ENCODE peak calls at places on chromosomes 4 and X, in four cellular contexts. O is transverse colon, P is GM23248, X is pancreas. A is an unnamed sample.

GRCh38 chr4:22686156-22686555 is 6.6 kb upstream of the GBA3 start:
- DNase-seq in O (no peak), P (peak; percentile 4), X (no peak), A (no peak)

GRCh38 chr4:58760737-58761136 is 1650.6 kb upstream of the IGFBP7 start:
- DNase-seq in O (no peak), P (no peak), X (no peak), A (no peak)

GRCh38 chr4:92270908-92271307 is 32.9 kb upstream of the GRID2 start:
- DNase-seq in O (no peak), P (peak; percentile 0), X (no peak), A (no peak)

GRCh38 chr4:98996056-98996941 is 778 bp downstream of the METAP1 start:
- DNase-seq in O (peak; percentile 24), P (peak; percentile 73), X (no peak), A (peak; percentile 39)

GRCh38 chr4:30770049-30770549 is 49.9 kb downstream of the PCDH7 start:
- DNase-seq in O (no peak), P (no peak), X (no peak), A (no peak)

GRCh38 chr4:15563871-15564270 is 91.3 kb downstream of the FBXL5 start:
- DNase-seq in O (no peak), P (peak; percentile 8), X (no peak), A (no peak)

GRCh38 chrX:136162827-136163427 is 15.6 kb downstream of the FHL1 start:
- DNase-seq in O (peak; percentile 66), P (peak; percentile 73), X (peak; percentile 64), A (no peak)

GRCh38 chr4:124420166-124420695 is 292.3 kb downstream of the ANKRD50 start:
- DNase-seq in O (no peak), P (no peak), X (no peak), A (no peak)

GRCh38 chr4:95510877-95511276 is 37.9 kb downstream of the UNC5C start:
- DNase-seq in O (no peak), P (no peak), X (no peak), A (no peak)

GRCh38 chr4:120052840-120053239 is 13.8 kb downstream of the MAD2L1 start:
- DNase-seq in O (no peak), P (peak; percentile 98), X (no peak), A (peak; percentile 49)

GRCh38 chrX:132737743-132738142 is 220.7 kb downstream of the HS6ST2 start:
- DNase-seq in O (no peak), P (no peak), X (no peak), A (no peak)

GRCh38 chr4:29423836-29424721 is 1296.1 kb upstream of the PCDH7 start:
- DNase-seq in O (no peak), P (peak; percentile 72), X (no peak), A (no peak)

GRCh38 chrX:19920945-19921344 is 33.5 kb upstream of the SH3KBP1 start:
- DNase-seq in O (no peak), P (no peak), X (no peak), A (no peak)

GRCh38 chrX:25023908-25024307 is 8.1 kb upstream of the ARX start:
- DNase-seq in O (no peak), P (no peak), X (no peak), A (no peak)

GRCh38 chr4:61723492-61723891 is 523.4 kb downstream of the ADGRL3 start:
- DNase-seq in O (no peak), P (no peak), X (no peak), A (no peak)

GRCh38 chrX:129768586-129769466 is 10.9 kb upstream of the SASH3 start:
- DNase-seq in O (no peak), P (no peak), X (no peak), A (no peak)

GRCh38 chr4:140296335-140296753 is 77.1 kb upstream of the SCOC start:
- DNase-seq in O (peak; percentile 40), P (peak; percentile 93), X (no peak), A (no peak)

GRCh38 chr4:185222598-185222997 is 13.2 kb downstream of the SNX25 start:
- DNase-seq in O (no peak), P (peak; percentile 89), X (no peak), A (no peak)

GRCh38 chrX:47623540-47624027 is 3.9 kb upstream of the SYN1 start:
- DNase-seq in O (peak; percentile 34), P (peak; percentile 76), X (peak; percentile 66), A (peak; percentile 66)

GRCh38 chr4:123478859-123479345 is 82.3 kb downstream of the SPRY1 start:
- DNase-seq in O (peak; percentile 19), P (no peak), X (no peak), A (peak; percentile 74)

GRCh38 chrX:8091526-8091925 is 79.5 kb downstream of the VCX2 start:
- DNase-seq in O (no peak), P (no peak), X (no peak), A (no peak)

GRCh38 chr4:185758807-185759206 is 53.2 kb downstream of the SORBS2 start:
- DNase-seq in O (no peak), P (no peak), X (no peak), A (no peak)

GRCh38 chr4:108971473-108971872 is 208.6 kb upstream of the ETNPPL start:
- DNase-seq in O (no peak), P (no peak), X (no peak), A (no peak)

GRCh38 chr4:1232661-1233621 is 16.0 kb downstream of the CTBP1 start:
- DNase-seq in O (no peak), P (no peak), X (peak; percentile 58), A (peak; percentile 71)

GRCh38 chr4:124079174-124079780 is 633.3 kb downstream of the ANKRD50 start:
- DNase-seq in O (no peak), P (peak; percentile 42), X (no peak), A (no peak)

GRCh38 chr4:133839326-133839725 is 362.3 kb downstream of the PABPC4L start:
- DNase-seq in O (no peak), P (peak; percentile 5), X (no peak), A (no peak)

GRCh38 chr4:42627887-42628646 is 28.8 kb downstream of the ATP8A1 start:
- DNase-seq in O (peak; percentile 53), P (no peak), X (peak; percentile 68), A (peak; percentile 41)

GRCh38 chrX:10841579-10841978 is 221.2 kb upstream of the MID1 start:
- DNase-seq in O (no peak), P (peak; percentile 23), X (no peak), A (no peak)

GRCh38 chr4:68954126-68954525 is 2.5 kb upstream of the UGT2A3 start:
- DNase-seq in O (no peak), P (no peak), X (no peak), A (no peak)

GRCh38 chr4:32858971-32859370 is 2138.8 kb downstream of the PCDH7 start:
- DNase-seq in O (no peak), P (peak; percentile 83), X (no peak), A (no peak)

GRCh38 chr4:75063417-75063816 is 130.5 kb downstream of the PARM1 start:
- DNase-seq in O (no peak), P (no peak), X (no peak), A (no peak)

GRCh38 chr4:75054089-75054488 is 121.2 kb downstream of the PARM1 start:
- DNase-seq in O (no peak), P (no peak), X (no peak), A (no peak)

GRCh38 chr4:75057369-75057768 is 124.5 kb downstream of the PARM1 start:
- DNase-seq in O (no peak), P (no peak), X (no peak), A (no peak)

GRCh38 chr4:75056277-75056676 is 123.4 kb downstream of the PARM1 start:
- DNase-seq in O (no peak), P (no peak), X (no peak), A (no peak)

GRCh38 chr4:75058486-75058885 is 125.6 kb downstream of the PARM1 start:
- DNase-seq in O (no peak), P (no peak), X (no peak), A (no peak)
- H3K27me3 ChIP-seq in O (no peaks in the 10 kb centered on the region), P (no peaks in the 10 kb centered on the region), X (no peaks in the 10 kb centered on the region), A (no peaks in the 10 kb centered on the region)

DNA sequence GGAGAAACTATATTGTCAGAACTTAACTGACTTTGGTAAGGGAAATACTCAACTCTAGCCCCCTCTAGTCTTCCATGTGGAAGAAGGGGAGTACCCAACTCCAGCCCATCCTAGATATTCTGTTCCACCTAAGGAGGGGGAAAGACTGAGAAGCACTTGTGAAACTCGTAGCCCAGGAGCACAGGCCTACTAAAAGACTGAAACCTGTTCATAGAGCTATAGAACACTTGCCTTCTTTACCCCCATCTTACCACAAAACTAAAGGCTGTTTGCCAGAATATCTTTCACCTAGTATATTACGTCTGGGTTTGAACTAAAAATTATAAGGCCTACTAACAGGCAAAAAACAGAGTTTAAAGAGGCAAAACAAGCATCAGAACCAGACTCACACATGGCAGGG is 15.5 kb downstream of the CLDN22 start:
- DNase-seq in O (no peak), P (no peak), X (no peak), A (no peak)
- H3K27me3 ChIP-seq in O (no peaks in the 10 kb centered on the region), P (no peaks in the 10 kb centered on the region), X (no peaks in the 10 kb centered on the region), A (no peaks in the 10 kb centered on the region)

GRCh38 chr4:76125816-76126215 is 22.4 kb downstream of the NUP54 start:
- DNase-seq in O (no peak), P (no peak), X (no peak), A (no peak)

GRCh38 chr4:76116821-76117220 is 31.4 kb downstream of the NUP54 start:
- DNase-seq in O (no peak), P (no peak), X (no peak), A (no peak)

GRCh38 chr4:76120199-76120598 is 28.0 kb downstream of the NUP54 start:
- DNase-seq in O (no peak), P (no peak), X (no peak), A (no peak)
- H3K27me3 ChIP-seq in O (no peaks in the 10 kb centered on the region), P (no peaks in the 10 kb centered on the region), X (no peaks in the 10 kb centered on the region), A (no peaks in the 10 kb centered on the region)

DNA sequence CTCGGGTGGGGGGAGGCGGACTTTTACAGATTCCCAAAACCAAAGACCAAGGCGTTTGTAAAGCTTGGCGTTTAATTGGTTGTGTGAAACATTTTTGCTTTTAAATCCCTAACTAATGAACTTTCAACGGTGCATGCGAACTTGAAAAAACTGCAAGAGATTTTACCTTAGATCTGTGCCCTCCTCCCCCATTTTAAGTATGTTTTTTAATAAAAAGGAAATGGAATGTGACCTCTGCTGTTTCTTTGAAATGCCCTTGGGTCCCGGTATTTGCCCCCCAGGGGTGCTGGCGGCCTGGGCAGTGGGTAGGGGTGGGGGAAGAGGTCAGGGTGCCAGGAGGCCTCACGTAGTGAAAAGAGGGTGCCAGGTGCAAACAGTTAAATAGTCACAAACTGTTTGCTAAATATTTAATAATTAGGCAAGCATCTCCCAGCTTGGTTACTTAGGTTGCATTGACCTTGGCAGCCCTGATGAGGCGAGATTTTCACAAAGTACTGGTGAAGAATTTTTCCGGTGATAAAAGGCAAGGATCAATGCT is 209.8 kb downstream of the NWD2 start:
- DNase-seq in O (no peak), P (no peak), X (no peak), A (no peak)
- H3K27me3 ChIP-seq in O (peaks cover 24% of the 10 kb centered on the region), P (peaks cover 43% of the 10 kb centered on the region), X (no peaks in the 10 kb centered on the region), A (peaks cover 64% of the 10 kb centered on the region)

GRCh38 chr4:3461515-3462291 is 1.4 kb upstream of the DOK7 start:
- DNase-seq in O (peak; percentile 62), P (no peak), X (peak; percentile 91), A (peak; percentile 88)

GRCh38 chr4:3462790-3463415 is at the start of gene DOK7:
- DNase-seq in O (no peak), P (peak; percentile 17), X (peak; percentile 81), A (no peak)

GRCh38 chr4:3463556-3464348 is 646 bp downstream of the DOK7 start:
- DNase-seq in O (no peak), P (no peak), X (no peak), A (no peak)

GRCh38 chr4:3460926-3461325 is 2.2 kb upstream of the DOK7 start:
- DNase-seq in O (no peak), P (no peak), X (no peak), A (peak; percentile 63)

GRCh38 chr4:3462321-3462789 is 751 bp upstream of the DOK7 start:
- DNase-seq in O (no peak), P (no peak), X (no peak), A (peak; percentile 73)
- H3K27me3 ChIP-seq in O (peaks cover 42% of the 10 kb centered on the region), P (peaks cover 3% of the 10 kb centered on the region), X (no peaks in the 10 kb centered on the region), A (peaks cover 6% of the 10 kb centered on the region)

GRCh38 chr4:56844817-56845580 is 23.5 kb upstream of the SPINK2 start:
- DNase-seq in O (no peak), P (no peak), X (no peak), A (no peak)
- H3K27me3 ChIP-seq in O (no peaks in the 10 kb centered on the region), P (no peaks in the 10 kb centered on the region), X (no peaks in the 10 kb centered on the region), A (no peaks in the 10 kb centered on the region)

A was measured in left lung.